ENCODE peak calls at places on chromosomes 1 and 21, in eight cellular contexts. M is Panc1; I is cardiac muscle cell; L is aorta; K is thoracic aorta; A is KG1; J is GM04503; Z is stimulated activated naive CD8-positive, alpha-beta T cell treated with anti-CD3 and anti-CD28 coated beads, Interleukin-15, Interleukin-2, amounts not matched to agents 100 U/mL and 50 U/mL, for 24 hours. Q is an unnamed sample.

GRCh38 chr1:53506355-53507050 is 47.3 kb downstream of the DMRTB1 start:
- DNase-seq in A (no peak), L (peak), M (no peak), Z (no peak), K (no peak), J (no peak), I (no peak), Q (no peak)

GRCh38 chr21:35077975-35078374 is 28.9 kb upstream of the RUNX1 start:
- DNase-seq in I (no peak), L (no peak), Z (no peak), M (no peak), A (no peak), J (no peak), K (no peak), Q (no peak)

GRCh38 chr1:99768525-99769382 is 2.3 kb upstream of the FRRS1 start:
- DNase-seq in M (no peak), J (no peak), Z (no peak), L (no peak), A (no peak), I (peak), K (no peak), Q (no peak)

GRCh38 chr1:28898267-28898955 is 16.0 kb upstream of the EPB41 start:
- DNase-seq in Z (no peak), I (no peak), L (no peak), M (no peak), A (no peak), K (no peak), J (no peak), Q (no peak)

GRCh38 chr1:64042331-64043100 is 160.9 kb upstream of the UBE2U start:
- DNase-seq in M (no peak), Z (no peak), I (peak), K (peak), J (peak), A (no peak), L (no peak), Q (peak)

GRCh38 chr1:9145021-9145668 is 16.2 kb upstream of the GPR157 start:
- DNase-seq in L (peak), A (no peak), I (peak), M (no peak), K (no peak), Z (no peak), J (no peak), Q (no peak)

GRCh38 chr1:2095981-2096736 is 45.9 kb downstream of the PRKCZ start:
- DNase-seq in Z (no peak), A (no peak), L (no peak), K (no peak), I (no peak), J (no peak), M (no peak), Q (no peak)

GRCh38 chr1:42931911-42932422 is 26.7 kb downstream of the SLC2A1 start:
- DNase-seq in K (no peak), M (no peak), Z (peak), L (peak), J (no peak), A (peak), I (no peak), Q (no peak)

GRCh38 chr1:211829343-211830054 is 1.1 kb downstream of the LPGAT1 start:
- DNase-seq in K (no peak), L (no peak), I (peak), M (no peak), Z (no peak), J (no peak), A (peak), Q (peak)

GRCh38 chr1:221869759-221870158 is 127.9 kb upstream of the DUSP10 start:
- DNase-seq in J (peak), M (no peak), A (no peak), K (no peak), L (no peak), I (peak), Z (no peak), Q (no peak)

GRCh38 chr1:2104621-2105427 is 54.6 kb downstream of the PRKCZ start:
- DNase-seq in I (no peak), L (peak), A (no peak), J (no peak), Z (no peak), K (no peak), M (no peak), Q (no peak)

Q was measured in epithelial cell of proximal tubule.